ENCODE peak calls at places on chromosomes 6 and 20, in five cellular contexts. Q is A549, N is fibroblast of lung, G is neuronal stem cell, A is IMR-90. H is an unnamed sample.

GRCh38 chr6:30515967-30516753 is 26.9 kb downstream of the HLA-E start:
- DNase-seq in A (peak), Q (peak), G (peak), N (peak), H (peak)

GRCh38 chr6:75602164-75602896 is 650 bp downstream of the SENP6 start:
- DNase-seq in G (no peak), A (peak), Q (no peak), N (peak), H (peak)

GRCh38 chr6:112910256-112910655 is 563.1 kb downstream of the RFPL4B start:
- DNase-seq in N (no peak), A (peak), Q (no peak), G (no peak), H (peak)

GRCh38 chr6:5665173-5665572 is 341.6 kb downstream of the NRN1 start:
- DNase-seq in G (no peak), N (no peak), A (no peak), Q (no peak), H (no peak)

GRCh38 chr20:45497971-45498494 is 17.4 kb downstream of the SPINT3 start:
- DNase-seq in G (no peak), A (no peak), N (no peak), Q (no peak), H (no peak)

GRCh38 chr20:56736285-56736857 is 107.3 kb downstream of the TFAP2C start:
- DNase-seq in Q (no peak), N (no peak), A (no peak), G (peak), H (no peak)

GRCh38 chr20:10611357-10611756 is 62.4 kb downstream of the JAG1 start:
- DNase-seq in N (peak), A (peak), Q (no peak), G (no peak), H (no peak)

GRCh38 chr6:53673138-53673801 is 7.7 kb upstream of the KLHL31 start:
- DNase-seq in Q (peak), N (peak), G (no peak), A (peak), H (peak)

GRCh38 chr20:3080939-3081388 is 3.6 kb downstream of the AVP start:
- DNase-seq in Q (no peak), G (no peak), N (peak), A (peak), H (no peak)

GRCh38 chr6:151376440-151376839 is 14.9 kb downstream of the ZBTB2 start:
- DNase-seq in Q (no peak), N (no peak), G (no peak), A (no peak), H (no peak)

GRCh38 chr6:151372164-151372563 is 19.2 kb downstream of the ZBTB2 start:
- DNase-seq in N (no peak), G (no peak), Q (no peak), A (no peak), H (no peak)

GRCh38 chr6:151374024-151374423 is 17.3 kb downstream of the ZBTB2 start:
- DNase-seq in N (no peak), Q (no peak), A (no peak), G (no peak), H (no peak)

GRCh38 chr6:151377095-151377494 is 14.3 kb downstream of the ZBTB2 start:
- DNase-seq in A (no peak), Q (no peak), G (no peak), N (no peak), H (no peak)

GRCh38 chr6:151375833-151376232 is 15.5 kb downstream of the ZBTB2 start:
- DNase-seq in G (no peak), A (no peak), N (no peak), Q (no peak), H (no peak)
- H3K4me2 ChIP-seq in G (no peak), A (no peak), N (no peak), Q (no peak), H (no peak)

DNA sequence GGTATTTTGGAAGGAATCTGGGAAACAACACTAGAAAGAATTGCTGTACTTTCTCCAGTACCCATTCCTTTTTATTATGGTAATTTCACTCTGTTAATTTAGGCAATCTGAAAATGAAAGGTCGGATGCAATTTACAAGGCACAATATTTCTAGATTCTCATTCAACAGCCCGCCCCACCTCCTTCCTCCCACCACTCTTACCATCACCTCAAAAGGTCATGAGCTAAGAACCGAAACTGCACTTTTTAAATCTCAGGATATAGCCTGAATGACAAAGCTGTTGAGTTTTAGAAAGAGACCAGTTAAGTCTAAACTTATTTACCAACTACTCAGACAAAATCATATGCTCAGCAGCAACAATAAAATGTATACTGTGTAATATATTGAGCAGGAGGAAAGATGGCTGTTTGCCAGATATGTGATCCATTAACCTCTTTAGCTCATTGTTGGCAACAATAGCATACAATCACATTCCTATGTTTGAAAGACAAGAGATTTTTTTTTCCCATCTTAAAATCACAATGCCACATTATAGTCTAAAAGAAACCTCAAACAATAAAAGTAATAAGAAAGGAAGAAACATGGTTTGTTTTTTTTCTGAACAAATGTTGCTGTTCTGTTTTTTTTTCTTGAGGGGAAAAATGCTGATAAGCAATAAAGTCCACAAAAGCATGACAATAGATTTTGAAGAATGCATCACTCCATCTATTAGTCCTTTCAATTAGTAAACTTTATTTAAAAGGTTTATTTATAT is 1.6 kb upstream of the HS3ST5 start:
- DNase-seq in A (no peak), N (no peak), G (no peak), Q (no peak), H (no peak)
- H3K4me2 ChIP-seq in A (no peak), N (no peak), G (no peak), Q (no peak), H (peak)

DNA sequence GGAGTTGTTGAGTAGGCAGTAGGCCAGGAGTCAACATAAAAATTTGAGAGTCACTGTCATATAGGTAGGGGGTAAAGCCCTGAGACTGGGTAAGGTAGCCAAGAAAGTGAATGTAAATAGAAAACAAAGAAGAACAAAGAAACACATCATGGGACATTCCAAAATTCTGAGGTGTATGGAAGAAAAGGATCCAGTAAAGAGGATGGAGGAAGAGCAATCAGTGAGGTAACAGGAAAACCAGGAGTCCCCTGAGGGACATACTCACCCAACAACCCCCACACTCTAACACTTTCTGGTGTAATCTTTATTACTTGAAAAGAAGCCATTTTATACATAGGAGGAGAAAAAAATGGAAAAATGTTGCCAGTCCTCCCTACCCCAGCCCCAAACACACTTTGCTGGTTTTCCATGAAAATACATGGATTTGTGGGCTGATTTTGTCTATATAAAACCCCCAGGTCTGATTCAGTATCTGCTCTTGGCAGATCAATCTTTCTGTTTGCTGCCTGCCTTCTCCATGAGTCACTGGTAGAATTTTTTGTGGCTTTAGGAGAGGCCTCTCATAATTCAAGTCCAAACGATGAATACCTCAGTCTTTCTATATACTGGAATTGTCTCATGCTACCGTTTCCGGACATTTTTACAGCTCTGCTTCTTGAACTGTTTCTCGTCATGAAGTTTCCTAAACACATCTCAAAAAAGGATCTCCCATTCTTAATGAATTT is 271.4 kb upstream of the MAN1A1 start:
- DNase-seq in G (no peak), Q (no peak), A (peak), N (peak), H (peak)
- H3K4me2 ChIP-seq in G (no peak), Q (no peak), A (peak), N (peak), H (peak)

DNA sequence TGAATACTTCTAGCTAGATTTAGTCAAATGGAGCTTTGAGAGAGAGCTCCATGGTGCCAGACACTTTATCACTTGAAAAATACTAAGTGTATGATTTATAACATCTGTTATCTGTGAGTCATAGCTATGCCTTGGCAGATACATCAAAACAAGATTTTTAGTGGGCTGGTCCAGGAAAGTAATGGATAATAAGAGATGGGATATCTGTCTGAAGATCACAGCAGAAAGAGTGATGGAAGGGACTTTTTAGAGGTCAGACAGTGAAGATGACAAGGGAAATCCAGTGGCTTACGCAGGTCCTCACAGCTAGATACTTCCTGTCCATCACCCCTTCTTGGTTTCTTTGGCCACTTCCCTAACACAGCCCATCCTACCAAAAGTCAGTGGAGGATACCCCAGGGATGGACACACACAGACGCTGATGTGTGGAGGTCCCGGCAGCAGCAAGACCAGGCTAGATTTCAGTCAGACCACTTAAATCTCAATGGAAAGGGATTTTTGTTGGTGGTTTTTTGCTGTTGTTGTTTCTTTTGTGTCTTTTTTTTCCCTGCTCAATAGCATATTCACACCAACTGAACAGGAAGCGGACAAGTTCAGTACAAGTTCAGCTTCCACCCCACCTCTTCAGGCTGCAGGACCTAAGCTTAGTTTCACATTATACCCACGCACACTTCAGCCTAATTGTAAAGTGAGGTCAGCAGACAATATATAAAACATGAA is 209.3 kb downstream of the ALDH8A1 start:
- DNase-seq in G (no peak), Q (no peak), N (peak), A (peak), H (peak)
- H3K4me2 ChIP-seq in G (no peak), Q (peak), N (no peak), A (no peak), H (peak)

DNA sequence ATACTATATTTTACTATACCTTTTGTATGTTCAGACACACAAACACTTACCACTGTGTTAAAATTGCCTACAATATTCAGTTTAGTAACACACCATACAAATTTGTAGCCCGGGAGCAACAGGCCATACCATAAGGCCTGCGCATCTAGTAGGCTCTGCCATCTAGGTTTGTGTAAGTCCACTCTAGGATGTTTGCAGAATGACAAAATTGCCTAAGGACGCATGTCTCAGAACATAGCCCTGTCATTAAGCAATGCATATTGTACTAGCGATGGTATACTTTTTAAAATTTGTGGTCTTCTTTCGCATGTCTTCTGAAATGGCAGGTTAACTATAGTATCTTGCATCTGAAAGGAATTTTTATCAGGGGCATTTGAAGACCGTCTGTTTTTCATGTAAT is 26.6 kb upstream of the MAP7 start:
- DNase-seq in N (no peak), Q (no peak), G (no peak), A (no peak), H (no peak)
- H3K4me2 ChIP-seq in N (no peak), Q (no peak), G (no peak), A (no peak), H (no peak)

GRCh38 chr6:166958926-166959861 is 2.8 kb upstream of the RNASET2 start:
- DNase-seq in G (no peak), N (no peak), A (no peak), Q (no peak), H (no peak)

GRCh38 chr6:166957087-166957804 is 896 bp upstream of the RNASET2 start:
- DNase-seq in G (peak), N (no peak), A (no peak), Q (no peak), H (no peak)

GRCh38 chr6:166960609-166960978 is 4.2 kb upstream of the RNASET2 start:
- DNase-seq in N (no peak), Q (no peak), G (no peak), A (no peak), H (no peak)

GRCh38 chr6:166957805-166958076 is 1.4 kb upstream of the RNASET2 start:
- DNase-seq in Q (no peak), A (no peak), N (no peak), G (no peak), H (no peak)

GRCh38 chr6:166959906-166960608 is 3.7 kb upstream of the RNASET2 start:
- DNase-seq in A (no peak), N (no peak), G (no peak), Q (no peak), H (no peak)
- H3K4me2 ChIP-seq in A (no peak), N (no peak), G (no peak), Q (no peak), H (no peak)

GRCh38 chr6:17949168-17949567 is 38.3 kb downstream of the KIF13A start:
- DNase-seq in A (no peak), G (no peak), N (no peak), Q (no peak), H (no peak)
- H3K4me2 ChIP-seq in A (no peak), G (no peak), N (no peak), Q (no peak), H (no peak)

DNA sequence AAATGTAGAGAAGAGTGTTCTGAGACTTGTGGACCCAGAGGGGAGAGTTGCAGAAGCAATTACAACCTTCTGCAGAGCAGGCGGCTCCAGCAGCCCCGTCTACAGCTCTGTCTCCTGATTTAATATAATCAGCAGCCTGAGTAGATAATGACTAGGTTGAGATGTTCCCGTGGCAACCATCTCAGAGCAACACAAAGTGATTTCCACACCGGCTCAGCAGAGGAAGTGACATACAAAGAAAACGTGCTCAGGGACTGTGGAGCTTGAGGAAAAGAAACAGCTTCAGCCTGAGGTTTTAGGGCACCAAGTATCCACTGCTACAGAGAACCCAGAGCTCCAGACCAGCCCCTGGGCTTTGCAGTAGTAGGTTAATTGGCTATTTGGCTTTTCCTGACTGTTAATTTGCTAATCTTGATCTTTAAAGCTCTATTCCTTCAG is 136.4 kb downstream of the MTFR2 start:
- DNase-seq in G (peak), A (peak), Q (no peak), N (peak), H (peak)
- H3K4me2 ChIP-seq in G (no peak), A (no peak), Q (no peak), N (no peak), H (peak)

H was measured in astrocyte.